ENCODE peak calls at places on chromosomes 7 and 10, in six cellular contexts. C is psoas muscle, B is prostate gland, A is Karpas-422, P is HCT116, V is fibroblast of lung. G is an unnamed sample.

GRCh38 chr7:143504215-143504936 is 26.7 kb downstream of the TAS2R41 start:
- DNase-seq in C (no peak), A (no peak), B (no peak), V (no peak), P (no peak), G (no peak)

GRCh38 chr7:33539198-33539597 is 366.1 kb upstream of the BMPER start:
- DNase-seq in C (no peak), B (no peak), V (no peak), A (no peak), P (no peak), G (no peak)

GRCh38 chr10:22677333-22677732 is 37.0 kb downstream of the PIP4K2A start:
- DNase-seq in V (no peak), P (no peak), C (no peak), B (no peak), A (no peak), G (no peak)

GRCh38 chr10:103545366-103545765 is 51.9 kb downstream of the NEURL1 start:
- DNase-seq in A (peak; percentile 51), V (no peak), B (no peak), C (no peak), P (no peak), G (no peak)

GRCh38 chr10:43284341-43284910 is 17.6 kb upstream of the RASGEF1A start:
- DNase-seq in A (peak; percentile 51), P (no peak), V (no peak), C (no peak), B (no peak), G (no peak)

GRCh38 chr10:43286076-43286805 is 19.4 kb upstream of the RASGEF1A start:
- DNase-seq in P (no peak), V (no peak), B (no peak), A (no peak), C (no peak), G (no peak)

GRCh38 chr7:155918720-155919399 is 106.6 kb upstream of the SHH start:
- DNase-seq in C (no peak), P (peak; percentile 60), B (no peak), A (no peak), V (peak; percentile 98), G (peak; percentile 72)

GRCh38 chr10:51569467-51569866 is 129.9 kb downstream of the CSTF2T start:
- DNase-seq in A (no peak), P (no peak), B (no peak), V (no peak), C (no peak), G (no peak)

GRCh38 chr7:105838273-105839141 is 37.9 kb downstream of the ATXN7L1 start:
- DNase-seq in P (no peak), B (no peak), A (no peak), C (no peak), V (peak; percentile 85), G (peak; percentile 27)

GRCh38 chr7:86643478-86644281 is at the start of gene GRM3:
- DNase-seq in A (no peak), P (no peak), B (no peak), C (no peak), V (peak; percentile 0), G (peak; percentile 15)

GRCh38 chr7:108253275-108254044 is 123.3 kb upstream of the LAMB4 start:
- DNase-seq in A (no peak), V (peak; percentile 77), B (no peak), C (no peak), P (no peak), G (no peak)

GRCh38 chr10:133466683-133467275 is 13.0 kb downstream of the SCART1 start:
- DNase-seq in B (no peak), C (no peak), A (no peak), V (no peak), P (no peak), G (no peak)

GRCh38 chr10:4013651-4014085 is 228.7 kb upstream of the KLF6 start:
- DNase-seq in C (no peak), V (no peak), P (no peak), B (no peak), A (no peak), G (no peak)

GRCh38 chr7:50658696-50659095 is 93.5 kb upstream of the DDC start:
- DNase-seq in B (no peak), A (no peak), P (no peak), V (no peak), C (peak; percentile 83), G (no peak)

GRCh38 chr10:128539784-128540759 is 413.8 kb upstream of the MKI67 start:
- DNase-seq in V (no peak), P (no peak), C (no peak), B (no peak), A (no peak), G (no peak)

GRCh38 chr10:114326794-114327193 is 77.5 kb downstream of the AFAP1L2 start:
- DNase-seq in P (no peak), A (no peak), V (no peak), C (no peak), B (no peak), G (no peak)

GRCh38 chr10:114328876-114329275 is 75.4 kb downstream of the AFAP1L2 start:
- DNase-seq in B (peak; percentile 66), V (no peak), C (no peak), A (no peak), P (no peak), G (no peak)

GRCh38 chr10:114328278-114328812 is 76.0 kb downstream of the AFAP1L2 start:
- DNase-seq in C (no peak), V (no peak), B (no peak), P (no peak), A (no peak), G (no peak)

GRCh38 chr10:114332301-114332797 is 72.0 kb downstream of the AFAP1L2 start:
- DNase-seq in C (no peak), B (no peak), P (no peak), V (no peak), A (no peak), G (no peak)

GRCh38 chr10:114327537-114328277 is 76.6 kb downstream of the AFAP1L2 start:
- DNase-seq in B (peak; percentile 29), P (no peak), V (no peak), A (no peak), C (no peak), G (no peak)
- H3K36me3 ChIP-seq in B (no peaks in the 10 kb centered on the region), P (no peaks in the 10 kb centered on the region), V (no peaks in the 10 kb centered on the region), A (no peaks in the 10 kb centered on the region), C (no peaks in the 10 kb centered on the region), G (peaks cover 2% of the 10 kb centered on the region)

DNA sequence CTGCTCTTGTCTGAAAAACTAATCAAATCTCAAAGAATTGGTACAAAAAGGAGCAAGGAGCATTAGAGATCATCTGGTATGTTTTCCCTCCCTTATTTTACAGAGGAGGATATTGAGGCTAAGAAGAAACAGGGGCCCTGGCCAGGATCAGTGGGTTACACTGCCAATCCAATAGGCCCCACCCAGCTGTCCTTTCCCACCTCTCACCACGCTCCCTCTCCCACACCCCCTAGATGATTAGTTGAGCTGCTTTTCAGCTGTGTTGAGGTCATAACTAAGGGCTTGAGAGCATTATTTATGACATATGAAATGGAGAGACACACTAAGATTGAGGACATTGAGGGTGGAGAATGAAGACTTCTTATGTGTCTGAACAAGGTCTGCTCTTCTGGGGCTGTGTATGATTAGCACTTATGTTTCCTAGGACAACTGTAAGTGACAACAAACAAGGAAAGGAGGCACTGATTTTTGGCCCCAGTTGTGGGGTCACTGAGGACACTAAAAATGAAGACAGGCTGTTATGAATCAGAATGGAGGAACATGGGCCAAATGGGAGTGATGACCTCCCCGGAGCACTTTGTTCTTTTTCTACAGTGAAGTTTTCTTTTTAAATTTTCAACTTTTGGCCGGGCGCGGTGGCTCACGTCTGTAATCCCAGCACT is 26.5 kb downstream of the VWA2 start:
- DNase-seq in B (no peak), A (no peak), C (peak; percentile 65), V (peak; percentile 31), P (no peak), G (no peak)
- H3K36me3 ChIP-seq in B (no peaks in the 10 kb centered on the region), A (no peaks in the 10 kb centered on the region), C (no peaks in the 10 kb centered on the region), V (no peaks in the 10 kb centered on the region), P (no peaks in the 10 kb centered on the region), G (no peaks in the 10 kb centered on the region)

GRCh38 chr10:47031251-47031952 is 120.2 kb downstream of the PTPN20 start:
- DNase-seq in B (no peak), C (peak; percentile 72), P (peak; percentile 23), A (peak; percentile 64), V (no peak), G (peak; percentile 10)

GRCh38 chr10:47029181-47029971 is 118.1 kb downstream of the PTPN20 start:
- DNase-seq in P (no peak), C (peak; percentile 60), V (no peak), B (no peak), A (no peak), G (peak; percentile 8)

GRCh38 chr10:47028466-47028865 is 117.2 kb downstream of the PTPN20 start:
- DNase-seq in C (no peak), B (no peak), A (no peak), V (no peak), P (no peak), G (peak; percentile 2)

GRCh38 chr10:47031953-47032465 is 120.8 kb downstream of the PTPN20 start:
- DNase-seq in B (no peak), C (no peak), A (no peak), V (peak; percentile 14), P (no peak), G (no peak)

DNA sequence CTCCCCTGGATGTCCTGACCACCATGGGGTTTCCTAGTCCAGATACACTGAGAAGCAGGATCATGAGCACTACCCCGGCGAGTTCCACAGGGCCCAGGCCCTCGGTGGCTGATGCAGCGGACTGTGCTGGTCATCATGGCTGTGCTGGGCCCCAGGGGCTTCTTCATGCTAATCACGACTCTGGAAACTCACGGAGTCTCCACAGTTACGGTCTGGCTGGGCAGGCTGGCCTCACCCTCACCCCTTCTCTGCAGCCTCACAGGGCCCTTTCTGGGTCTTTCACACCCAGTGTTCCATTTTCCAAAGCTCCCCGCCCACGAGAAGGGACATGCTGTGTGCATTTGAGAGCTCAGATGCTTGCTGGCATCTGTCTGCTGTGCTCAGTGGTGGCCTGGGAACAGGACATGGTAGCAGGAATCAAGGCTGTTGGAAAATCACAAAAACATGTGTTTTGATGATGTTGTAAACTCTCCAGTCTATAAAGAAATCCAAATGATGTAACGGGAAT is 119.0 kb downstream of the PTPN20 start:
- DNase-seq in A (no peak), B (no peak), P (no peak), V (no peak), C (peak; percentile 65), G (peak; percentile 8)
- H3K36me3 ChIP-seq in A (no peaks in the 10 kb centered on the region), B (no peaks in the 10 kb centered on the region), P (no peaks in the 10 kb centered on the region), V (no peaks in the 10 kb centered on the region), C (no peaks in the 10 kb centered on the region), G (no peaks in the 10 kb centered on the region)

GRCh38 chr10:73816917-73817729 is 5.7 kb upstream of the NDST2 start:
- DNase-seq in C (no peak), B (no peak), A (no peak), V (peak; percentile 20), P (no peak), G (no peak)

GRCh38 chr10:73818402-73818801 is 7.0 kb upstream of the NDST2 start:
- DNase-seq in C (no peak), V (no peak), A (no peak), P (no peak), B (no peak), G (no peak)

GRCh38 chr10:73819025-73819424 is 7.6 kb upstream of the NDST2 start:
- DNase-seq in C (no peak), B (no peak), A (no peak), P (no peak), V (no peak), G (no peak)

GRCh38 chr10:73819513-73820093 is 8.2 kb upstream of the NDST2 start:
- DNase-seq in A (no peak), B (peak; percentile 74), C (peak; percentile 75), P (no peak), V (no peak), G (peak; percentile 93)

DNA sequence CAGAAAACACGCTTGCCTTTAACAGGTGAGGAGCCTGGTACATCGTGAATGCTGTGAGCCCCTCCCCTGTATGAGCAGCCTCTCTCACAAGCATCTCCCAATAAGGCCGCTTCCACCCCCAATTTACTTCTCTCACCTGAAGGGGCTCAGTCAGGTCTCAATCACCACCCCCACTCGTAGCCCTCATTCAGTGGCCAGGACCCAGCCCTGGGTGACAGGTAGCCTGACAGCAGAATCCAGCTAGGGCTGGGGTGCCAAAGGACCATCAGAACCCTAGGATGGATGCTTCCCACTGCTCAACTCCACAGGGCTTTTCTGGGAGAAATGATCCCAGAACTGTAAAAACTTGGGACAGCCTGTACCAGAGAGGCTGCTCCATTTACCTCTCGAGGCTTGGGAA is 6.4 kb upstream of the NDST2 start:
- DNase-seq in B (no peak), P (no peak), V (no peak), A (no peak), C (no peak), G (no peak)
- H3K36me3 ChIP-seq in B (no peaks in the 10 kb centered on the region), P (peaks cover 15% of the 10 kb centered on the region), V (peaks cover 9% of the 10 kb centered on the region), A (peaks cover 5% of the 10 kb centered on the region), C (peaks cover 79% of the 10 kb centered on the region), G (no peaks in the 10 kb centered on the region)